ENCODE peak calls at places on chromosome 13, in four cellular contexts. One of them, this sample, is unnamed.

GRCh38 chr13:96551540-96551939 is 442.7 kb downstream of the OXGR1 start:
- DNase-seq in heart right ventricle: no peak
- DNase-seq in DND-41: no peak
- DNase-seq in mammary epithelial cell: no peak
- DNase-seq in this sample: no peak

GRCh38 chr13:113009743-113010509 is 40.9 kb downstream of the MCF2L start:
- DNase-seq in mammary epithelial cell: no peak
- DNase-seq in heart right ventricle: no peak
- DNase-seq in DND-41: no peak
- DNase-seq in this sample: no peak

GRCh38 chr13:79943633-79944032 is 397.3 kb downstream of the SPRY2 start:
- DNase-seq in mammary epithelial cell: no peak
- DNase-seq in DND-41: no peak
- DNase-seq in heart right ventricle: no peak
- DNase-seq in this sample: no peak

GRCh38 chr13:101640797-101641400 is 188.4 kb downstream of the ITGBL1 start:
- DNase-seq in DND-41: no peak
- DNase-seq in mammary epithelial cell: peak; percentile 73
- DNase-seq in heart right ventricle: no peak
- DNase-seq in this sample: no peak

GRCh38 chr13:42078113-42078769 is 29.8 kb downstream of the DGKH start:
- DNase-seq in mammary epithelial cell: no peak
- DNase-seq in DND-41: no peak
- DNase-seq in heart right ventricle: no peak
- DNase-seq in this sample: no peak

GRCh38 chr13:92843549-92843948 is 383.1 kb upstream of the GPC6 start:
- DNase-seq in heart right ventricle: no peak
- DNase-seq in DND-41: no peak
- DNase-seq in mammary epithelial cell: peak; percentile 60
- DNase-seq in this sample: no peak

GRCh38 chr13:112619730-112620639 is 32.0 kb upstream of the TUBGCP3 start:
- DNase-seq in heart right ventricle: no peak
- DNase-seq in mammary epithelial cell: peak; percentile 21
- DNase-seq in DND-41: peak; percentile 10
- DNase-seq in this sample: no peak

GRCh38 chr13:30577381-30577780 is 40.3 kb upstream of the USPL1 start:
- DNase-seq in heart right ventricle: no peak
- DNase-seq in mammary epithelial cell: peak; percentile 98
- DNase-seq in DND-41: peak; percentile 69
- DNase-seq in this sample: peak; percentile 0

GRCh38 chr13:105598551-105598950 is 936.9 kb downstream of the EFNB2 start:
- DNase-seq in heart right ventricle: no peak
- DNase-seq in mammary epithelial cell: peak; percentile 8
- DNase-seq in DND-41: no peak
- DNase-seq in this sample: no peak

GRCh38 chr13:53151692-53152421 is 123.2 kb downstream of the OLFM4 start:
- DNase-seq in mammary epithelial cell: no peak
- DNase-seq in heart right ventricle: no peak
- DNase-seq in DND-41: peak; percentile 83
- DNase-seq in this sample: peak; percentile 42

GRCh38 chr13:65724261-65724660 is 1505.9 kb downstream of the PCDH9 start:
- DNase-seq in heart right ventricle: no peak
- DNase-seq in mammary epithelial cell: no peak
- DNase-seq in DND-41: peak; percentile 33
- DNase-seq in this sample: no peak

GRCh38 chr13:39463611-39464010 is 139.4 kb downstream of the LHFPL6 start:
- DNase-seq in mammary epithelial cell: no peak
- DNase-seq in DND-41: no peak
- DNase-seq in heart right ventricle: no peak
- DNase-seq in this sample: no peak

GRCh38 chr13:45682494-45683008 is 19.6 kb upstream of the CBY2 start:
- DNase-seq in heart right ventricle: no peak
- DNase-seq in mammary epithelial cell: no peak
- DNase-seq in DND-41: no peak
- DNase-seq in this sample: no peak

GRCh38 chr13:79387853-79388252 is 18.2 kb downstream of the RBM26 start:
- DNase-seq in mammary epithelial cell: no peak
- DNase-seq in DND-41: no peak
- DNase-seq in heart right ventricle: no peak
- DNase-seq in this sample: no peak

GRCh38 chr13:95360052-95360451 is 58.8 kb upstream of the ABCC4 start:
- DNase-seq in mammary epithelial cell: no peak
- DNase-seq in DND-41: no peak
- DNase-seq in heart right ventricle: no peak
- DNase-seq in this sample: no peak

GRCh38 chr13:26198116-26198515 is 24.0 kb downstream of the RNF6 start:
- DNase-seq in heart right ventricle: no peak
- DNase-seq in mammary epithelial cell: no peak
- DNase-seq in DND-41: no peak
- DNase-seq in this sample: no peak

GRCh38 chr13:45490068-45490467 is 25.3 kb downstream of the COG3 start:
- DNase-seq in mammary epithelial cell: no peak
- DNase-seq in heart right ventricle: no peak
- DNase-seq in DND-41: no peak
- DNase-seq in this sample: no peak

GRCh38 chr13:112067871-112068305 is 939 bp downstream of the SOX1 start:
- DNase-seq in mammary epithelial cell: no peak
- DNase-seq in heart right ventricle: no peak
- DNase-seq in DND-41: no peak
- DNase-seq in this sample: no peak

GRCh38 chr13:46158983-46159382 is 23.0 kb downstream of the LCP1 start:
- DNase-seq in heart right ventricle: no peak
- DNase-seq in mammary epithelial cell: no peak
- DNase-seq in DND-41: no peak
- DNase-seq in this sample: no peak

GRCh38 chr13:50626031-50626643 is 217.4 kb downstream of the DLEU7 start:
- DNase-seq in mammary epithelial cell: peak; percentile 51
- DNase-seq in DND-41: no peak
- DNase-seq in heart right ventricle: no peak
- DNase-seq in this sample: no peak

GRCh38 chr13:47175172-47175806 is 278.4 kb upstream of the HTR2A start:
- DNase-seq in DND-41: no peak
- DNase-seq in mammary epithelial cell: peak; percentile 68
- DNase-seq in heart right ventricle: no peak
- DNase-seq in this sample: no peak

GRCh38 chr13:67935655-67936054 is 705.5 kb upstream of the PCDH9 start:
- DNase-seq in mammary epithelial cell: no peak
- DNase-seq in DND-41: no peak
- DNase-seq in heart right ventricle: no peak
- DNase-seq in this sample: no peak

GRCh38 chr13:30373727-30374126 is 48.6 kb upstream of the UBE2L5 start:
- DNase-seq in heart right ventricle: no peak
- DNase-seq in DND-41: peak; percentile 61
- DNase-seq in mammary epithelial cell: no peak
- DNase-seq in this sample: no peak

GRCh38 chr13:32035701-32036100 is 4.1 kb downstream of the FRY start:
- DNase-seq in mammary epithelial cell: no peak
- DNase-seq in DND-41: no peak
- DNase-seq in heart right ventricle: no peak
- DNase-seq in this sample: no peak
- H3K4me3 ChIP-seq in mammary epithelial cell: no peak overlapping the region
- H3K4me3 ChIP-seq in DND-41: no peak overlapping the region
- H3K4me3 ChIP-seq in heart right ventricle: no peak overlapping the region
- H3K4me3 ChIP-seq in this sample: no peak overlapping the region

GRCh38 chr13:110380359-110381028 is 73.4 kb downstream of the COL4A2 start:
- DNase-seq in DND-41: no peak
- DNase-seq in mammary epithelial cell: no peak
- DNase-seq in heart right ventricle: no peak
- DNase-seq in this sample: no peak

GRCh38 chr13:110379905-110380341 is 72.8 kb downstream of the COL4A2 start:
- DNase-seq in heart right ventricle: no peak
- DNase-seq in DND-41: no peak
- DNase-seq in mammary epithelial cell: no peak
- DNase-seq in this sample: no peak

GRCh38 chr13:110381029-110381360 is 73.9 kb downstream of the COL4A2 start:
- DNase-seq in mammary epithelial cell: no peak
- DNase-seq in DND-41: no peak
- DNase-seq in heart right ventricle: no peak
- DNase-seq in this sample: no peak

GRCh38 chr13:110377178-110378175 is 70.4 kb downstream of the COL4A2 start:
- DNase-seq in heart right ventricle: no peak
- DNase-seq in DND-41: no peak
- DNase-seq in mammary epithelial cell: no peak
- DNase-seq in this sample: no peak

DNA sequence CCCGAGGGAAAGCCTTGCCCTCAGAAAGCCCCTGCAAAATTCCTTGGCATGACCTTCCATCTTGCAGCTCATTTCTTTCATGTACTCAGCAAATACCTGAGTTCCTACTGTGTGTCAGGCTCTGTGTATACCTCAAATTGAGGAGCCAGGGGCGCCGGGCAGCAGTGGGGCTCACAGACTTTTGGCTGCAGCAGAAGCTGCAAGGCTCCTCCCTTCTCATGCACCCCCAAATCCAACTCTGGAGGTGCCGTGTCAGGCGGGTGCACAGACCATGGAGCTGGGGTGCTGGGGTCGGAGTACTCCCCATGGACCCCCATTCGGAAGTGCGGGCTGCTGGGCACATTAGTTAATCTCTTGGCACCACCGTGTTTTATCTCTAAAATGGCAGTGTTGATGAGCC is 72.3 kb downstream of the COL4A2 start:
- DNase-seq in heart right ventricle: no peak
- DNase-seq in DND-41: no peak
- DNase-seq in mammary epithelial cell: no peak
- DNase-seq in this sample: no peak
- H3K4me1 ChIP-seq in heart right ventricle: peaks cover 70% of the 10 kb centered on the region
- H3K4me1 ChIP-seq in DND-41: no peaks in the 10 kb centered on the region
- H3K4me1 ChIP-seq in mammary epithelial cell: peaks cover 9% of the 10 kb centered on the region
- H3K4me1 ChIP-seq in this sample: no peaks in the 10 kb centered on the region

DNA sequence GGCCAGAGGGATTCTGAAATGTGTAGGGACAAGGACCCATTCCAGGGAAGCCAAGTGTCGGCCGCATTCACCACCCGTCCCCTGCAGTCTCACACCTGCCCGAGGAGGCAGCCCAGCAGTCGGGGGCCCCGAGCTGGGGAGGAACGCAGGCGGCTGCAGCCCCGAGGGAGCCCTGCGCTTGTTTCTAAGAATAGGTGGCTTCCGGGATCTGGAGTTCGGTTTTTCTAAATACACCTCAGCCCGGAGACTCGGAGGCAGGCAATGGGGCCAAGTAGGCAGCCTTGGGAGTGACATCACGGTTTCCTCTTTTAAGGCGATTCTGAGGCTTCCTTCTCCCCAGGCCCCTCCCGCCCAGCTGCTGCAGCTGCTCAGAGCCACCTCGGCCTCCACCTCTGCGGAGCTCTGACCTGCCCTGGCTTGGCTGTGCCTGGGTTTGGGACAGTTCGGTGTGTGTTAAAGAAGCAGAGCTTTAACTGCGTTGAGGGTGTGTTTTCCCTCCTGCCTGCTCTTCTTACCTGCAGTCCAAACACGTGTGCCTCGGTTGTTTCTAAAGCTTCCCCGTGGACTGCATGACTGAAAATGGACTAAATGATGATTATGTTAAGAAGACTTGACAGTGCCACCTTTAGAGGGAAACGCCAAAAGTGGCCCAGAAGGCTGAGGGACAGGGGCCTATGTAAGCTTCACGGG is 80.5 kb downstream of the COL4A2 start:
- DNase-seq in DND-41: no peak
- DNase-seq in heart right ventricle: peak; percentile 51
- DNase-seq in mammary epithelial cell: peak; percentile 53
- DNase-seq in this sample: peak; percentile 5
- H3K27ac ChIP-seq in DND-41: no peak overlapping the region
- H3K27ac ChIP-seq in heart right ventricle: peak overlapping the region; percentile 68
- H3K27ac ChIP-seq in mammary epithelial cell: peak overlapping the region; percentile 64
- H3K27ac ChIP-seq in this sample: no peak overlapping the region

GRCh38 chr13:57045816-57046691 is 94.7 kb upstream of the PRR20A start:
- DNase-seq in heart right ventricle: no peak
- DNase-seq in DND-41: no peak
- DNase-seq in mammary epithelial cell: no peak
- DNase-seq in this sample: no peak
- H3K4me3 ChIP-seq in heart right ventricle: no peak overlapping the region
- H3K4me3 ChIP-seq in DND-41: no peak overlapping the region
- H3K4me3 ChIP-seq in mammary epithelial cell: no peak overlapping the region
- H3K4me3 ChIP-seq in this sample: no peak overlapping the region

This sample was measured in CD4-positive, CD25-positive, alpha-beta regulatory T cell.